ENCODE peak calls at places on chromosomes 3 and 15, in eight cellular contexts. T, O, N, F, K, R, H and V are unnamed samples.

GRCh38 chr3:10508619-10509260 is 3.4 kb upstream of the ATP2B2 start:
- DNase-seq in T (no peak), O (no peak), N (no peak), F (no peak), K (no peak), R (no peak), H (no peak), V (no peak)

GRCh38 chr3:30657914-30658313 is 51.5 kb downstream of the TGFBR2 start:
- DNase-seq in T (peak), O (peak), N (no peak), F (no peak), K (no peak), R (no peak), H (no peak), V (no peak)

GRCh38 chr3:1082024-1082633 is 10.7 kb upstream of the CNTN6 start:
- DNase-seq in T (no peak), O (peak), N (no peak), F (no peak), K (peak), R (no peak), H (no peak), V (no peak)

GRCh38 chr15:69697913-69698312 is 245.3 kb downstream of the RPLP1 start:
- DNase-seq in T (no peak), O (no peak), N (no peak), F (no peak), K (no peak), R (no peak), H (peak), V (no peak)

GRCh38 chr15:100934735-100935134 is 15.6 kb downstream of the LRRK1 start:
- DNase-seq in T (no peak), O (no peak), N (no peak), F (no peak), K (no peak), R (no peak), H (no peak), V (no peak)

GRCh38 chr3:38479431-38480092 is 16.6 kb upstream of the EXOG start:
- DNase-seq in T (peak), O (peak), N (peak), F (peak), K (no peak), R (peak), H (peak), V (peak)

GRCh38 chr3:171978390-171978789 is 61.0 kb upstream of the FNDC3B start:
- DNase-seq in T (no peak), O (no peak), N (no peak), F (no peak), K (no peak), R (no peak), H (no peak), V (no peak)

GRCh38 chr3:174532216-174532615 is 326.9 kb upstream of the NAALADL2 start:
- DNase-seq in T (no peak), O (no peak), N (no peak), F (no peak), K (no peak), R (no peak), H (no peak), V (no peak)

GRCh38 chr3:13483988-13484695 is 4.0 kb downstream of the HDAC11 start:
- DNase-seq in T (no peak), O (no peak), N (peak), F (no peak), K (no peak), R (no peak), H (peak), V (peak)

GRCh38 chr3:71543371-71544016 is 40.0 kb downstream of the FOXP1 start:
- DNase-seq in T (no peak), O (no peak), N (no peak), F (no peak), K (no peak), R (no peak), H (no peak), V (no peak)

GRCh38 chr3:99808163-99808794 is 9.4 kb upstream of the CMSS1 start:
- DNase-seq in T (no peak), O (peak), N (no peak), F (peak), K (peak), R (peak), H (no peak), V (no peak)

GRCh38 chr15:99098991-99099390 is 5.9 kb upstream of the SYNM start:
- DNase-seq in T (no peak), O (no peak), N (no peak), F (no peak), K (no peak), R (no peak), H (no peak), V (no peak)

GRCh38 chr3:53668872-53669271 is 174.5 kb downstream of the CACNA1D start:
- DNase-seq in T (no peak), O (peak), N (no peak), F (no peak), K (no peak), R (no peak), H (no peak), V (no peak)

GRCh38 chr3:100027321-100027720 is 87.0 kb downstream of the FILIP1L start:
- DNase-seq in T (no peak), O (no peak), N (no peak), F (no peak), K (no peak), R (no peak), H (no peak), V (no peak)